ENCODE peak calls at places on chromosome 9, in eight cellular contexts. U, Y, E, W, K, B, I and M are unnamed samples.

GRCh38 chr9:79021084-79021483 is 550.7 kb upstream of the TLE4 start:
- DNase-seq in U (no peak), Y (no peak), E (no peak), W (no peak), K (no peak), B (no peak), I (no peak), M (peak)

GRCh38 chr9:134835455-134835854 is 45.2 kb upstream of the FCN2 start:
- DNase-seq in U (no peak), Y (no peak), E (no peak), W (peak), K (no peak), B (no peak), I (no peak), M (no peak)

GRCh38 chr9:4515958-4516375 is 25.7 kb downstream of the SLC1A1 start:
- DNase-seq in U (no peak), Y (no peak), E (no peak), W (no peak), K (no peak), B (no peak), I (no peak), M (no peak)

GRCh38 chr9:112069318-112070169 is 105.6 kb downstream of the SUSD1 start:
- DNase-seq in U (peak), Y (peak), E (no peak), W (no peak), K (no peak), B (peak), I (no peak), M (no peak)

GRCh38 chr9:121538221-121538620 is 38.6 kb upstream of the GGTA1 start:
- DNase-seq in U (no peak), Y (no peak), E (no peak), W (peak), K (no peak), B (peak), I (no peak), M (peak)

GRCh38 chr9:75964431-75964830 is 74.0 kb downstream of the PCSK5 start:
- DNase-seq in U (no peak), Y (no peak), E (peak), W (no peak), K (no peak), B (no peak), I (no peak), M (peak)

GRCh38 chr9:650362-650761 is 191.1 kb upstream of the DMRT1 start:
- DNase-seq in U (no peak), Y (no peak), E (no peak), W (no peak), K (no peak), B (no peak), I (no peak), M (peak)

GRCh38 chr9:2439957-2440356 is 181.6 kb upstream of the VLDLR start:
- DNase-seq in U (no peak), Y (no peak), E (no peak), W (no peak), K (no peak), B (no peak), I (no peak), M (no peak)

GRCh38 chr9:109506097-109506712 is 8.1 kb upstream of the PTPN3 start:
- DNase-seq in U (no peak), Y (no peak), E (no peak), W (no peak), K (no peak), B (no peak), I (no peak), M (no peak)

GRCh38 chr9:69325409-69326212 is 596 bp downstream of the ENTREP1 start:
- DNase-seq in U (no peak), Y (no peak), E (no peak), W (no peak), K (no peak), B (no peak), I (no peak), M (no peak)

GRCh38 chr9:6782378-6782777 is 24.6 kb downstream of the KDM4C start:
- DNase-seq in U (no peak), Y (no peak), E (no peak), W (no peak), K (no peak), B (no peak), I (no peak), M (no peak)